ENCODE peak calls at places on chromosomes 4 and X, in four cellular contexts. One of them, this sample, is unnamed.

GRCh38 chrX:116526010-116526409 is 63.2 kb upstream of the CT83 start:
- DNase-seq in aorta: no peak
- DNase-seq in breast epithelium: no peak
- DNase-seq in spleen: no peak
- DNase-seq in this sample: no peak

GRCh38 chr4:179040259-179040658 is 1598.0 kb upstream of the AGA start:
- DNase-seq in breast epithelium: no peak
- DNase-seq in spleen: no peak
- DNase-seq in aorta: no peak
- DNase-seq in this sample: no peak

GRCh38 chr4:113050361-113050760 is 908 bp downstream of the ANK2 start:
- DNase-seq in spleen: no peak
- DNase-seq in aorta: no peak
- DNase-seq in breast epithelium: no peak
- DNase-seq in this sample: no peak

GRCh38 chr4:20456416-20456815 is 204.7 kb downstream of the SLIT2 start:
- DNase-seq in breast epithelium: no peak
- DNase-seq in spleen: no peak
- DNase-seq in aorta: no peak
- DNase-seq in this sample: no peak

GRCh38 chr4:139704915-139705485 is 39.4 kb downstream of the MGST2 start:
- DNase-seq in breast epithelium: no peak
- DNase-seq in spleen: no peak
- DNase-seq in aorta: no peak
- DNase-seq in this sample: no peak

GRCh38 chrX:130295519-130296314 is 27.0 kb upstream of the ZNF280C start:
- DNase-seq in spleen: no peak
- DNase-seq in breast epithelium: no peak
- DNase-seq in aorta: no peak
- DNase-seq in this sample: no peak

GRCh38 chr4:40669504-40669903 is 39.8 kb upstream of the RBM47 start:
- DNase-seq in aorta: no peak
- DNase-seq in breast epithelium: no peak
- DNase-seq in spleen: no peak
- DNase-seq in this sample: no peak

GRCh38 chr4:113901994-113902787 is 77.3 kb downstream of the ARSJ start:
- DNase-seq in spleen: peak; percentile 78
- DNase-seq in breast epithelium: peak; percentile 63
- DNase-seq in aorta: no peak
- DNase-seq in this sample: peak; percentile 80

GRCh38 chr4:118765399-118765798 is 70.5 kb downstream of the SEC24D start:
- DNase-seq in spleen: no peak
- DNase-seq in aorta: no peak
- DNase-seq in breast epithelium: no peak
- DNase-seq in this sample: no peak

GRCh38 chr4:173259310-173259709 is 74.8 kb downstream of the HMGB2 start:
- DNase-seq in spleen: no peak
- DNase-seq in aorta: no peak
- DNase-seq in breast epithelium: no peak
- DNase-seq in this sample: no peak

GRCh38 chrX:135087867-135088266 is 32.5 kb downstream of the ETDB start:
- DNase-seq in spleen: no peak
- DNase-seq in aorta: no peak
- DNase-seq in breast epithelium: no peak
- DNase-seq in this sample: no peak

GRCh38 chr4:161585011-161585410 is 578.8 kb downstream of the FSTL5 start:
- DNase-seq in aorta: no peak
- DNase-seq in spleen: no peak
- DNase-seq in breast epithelium: no peak
- DNase-seq in this sample: no peak

GRCh38 chr4:4607336-4608213 is 65.7 kb upstream of the STX18 start:
- DNase-seq in breast epithelium: no peak
- DNase-seq in spleen: no peak
- DNase-seq in aorta: no peak
- DNase-seq in this sample: no peak

GRCh38 chrX:115023139-115023538 is 5.7 kb upstream of the IL13RA2 start:
- DNase-seq in aorta: no peak
- DNase-seq in spleen: no peak
- DNase-seq in breast epithelium: no peak
- DNase-seq in this sample: no peak

GRCh38 chr4:99679204-99679603 is 21.6 kb upstream of the C4orf54 start:
- DNase-seq in breast epithelium: no peak
- DNase-seq in spleen: no peak
- DNase-seq in aorta: no peak
- DNase-seq in this sample: no peak

GRCh38 chr4:137430171-137430570 is 102.1 kb downstream of the PCDH18 start:
- DNase-seq in aorta: no peak
- DNase-seq in spleen: no peak
- DNase-seq in breast epithelium: no peak
- DNase-seq in this sample: no peak

GRCh38 chr4:158610790-158611189 is 60.9 kb downstream of the C4orf46 start:
- DNase-seq in spleen: no peak
- DNase-seq in breast epithelium: no peak
- DNase-seq in aorta: no peak
- DNase-seq in this sample: no peak

GRCh38 chrX:10110984-10111363 is 45.8 kb upstream of the CLCN4 start:
- DNase-seq in breast epithelium: no peak
- DNase-seq in aorta: no peak
- DNase-seq in spleen: no peak
- DNase-seq in this sample: no peak

GRCh38 chrX:41558531-41558930 is 111.4 kb downstream of the NYX start:
- DNase-seq in breast epithelium: no peak
- DNase-seq in spleen: no peak
- DNase-seq in aorta: no peak
- DNase-seq in this sample: no peak

GRCh38 chrX:46967547-46967946 is 55.3 kb downstream of the JADE3 start:
- DNase-seq in breast epithelium: no peak
- DNase-seq in spleen: no peak
- DNase-seq in aorta: no peak
- DNase-seq in this sample: no peak

GRCh38 chrX:40172169-40172979 is 74.6 kb upstream of the BCOR start:
- DNase-seq in breast epithelium: peak; percentile 68
- DNase-seq in spleen: peak; percentile 89
- DNase-seq in aorta: peak; percentile 84
- DNase-seq in this sample: peak; percentile 75

GRCh38 chrX:69314436-69315348 is 149.4 kb upstream of the PJA1 start:
- DNase-seq in aorta: no peak
- DNase-seq in spleen: peak; percentile 62
- DNase-seq in breast epithelium: no peak
- DNase-seq in this sample: no peak

GRCh38 chr4:3368841-3369760 is 72.7 kb upstream of the HGFAC start:
- DNase-seq in breast epithelium: no peak
- DNase-seq in spleen: no peak
- DNase-seq in aorta: no peak
- DNase-seq in this sample: no peak

GRCh38 chr4:69524708-69525107 is 29.0 kb upstream of the UGT2B4 start:
- DNase-seq in breast epithelium: no peak
- DNase-seq in spleen: no peak
- DNase-seq in aorta: no peak
- DNase-seq in this sample: no peak

GRCh38 chr4:66991521-66991920 is 553.8 kb downstream of the CENPC start:
- DNase-seq in spleen: no peak
- DNase-seq in aorta: no peak
- DNase-seq in breast epithelium: no peak
- DNase-seq in this sample: no peak

GRCh38 chr4:184506527-184507121 is 32.3 kb upstream of the IRF2 start:
- DNase-seq in breast epithelium: no peak
- DNase-seq in spleen: peak; percentile 89
- DNase-seq in aorta: peak; percentile 60
- DNase-seq in this sample: no peak

GRCh38 chr4:44121210-44121609 is 327.4 kb downstream of the KCTD8 start:
- DNase-seq in spleen: no peak
- DNase-seq in aorta: no peak
- DNase-seq in breast epithelium: no peak
- DNase-seq in this sample: no peak

GRCh38 chrX:137823257-137823656 is 257.3 kb downstream of the ZIC3 start:
- DNase-seq in spleen: no peak
- DNase-seq in breast epithelium: no peak
- DNase-seq in aorta: no peak
- DNase-seq in this sample: no peak

DNA sequence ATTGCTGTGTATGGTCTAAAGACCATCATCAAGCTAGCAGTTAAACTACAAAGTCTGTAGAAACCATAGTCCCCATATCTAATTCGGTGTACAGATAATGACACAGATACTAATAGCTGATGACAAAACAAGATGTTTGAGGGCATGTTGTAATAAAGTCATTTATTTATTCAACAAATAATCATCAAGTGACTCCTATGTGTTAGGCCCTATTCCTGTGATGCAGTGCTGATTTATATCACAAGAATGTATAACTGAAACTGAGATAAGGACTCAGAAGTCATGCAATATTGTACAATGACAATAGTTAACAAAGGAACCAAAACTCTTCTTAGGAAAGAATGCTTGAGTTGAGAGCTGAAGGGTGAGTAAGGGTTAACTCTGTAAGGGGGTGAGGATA is 315.0 kb upstream of the NR3C2 start:
- DNase-seq in aorta: no peak
- DNase-seq in spleen: no peak
- DNase-seq in breast epithelium: no peak
- DNase-seq in this sample: no peak
- H3K9me3 ChIP-seq in aorta: peaks cover 1% of the 10 kb centered on the region
- H3K9me3 ChIP-seq in spleen: peaks cover 23% of the 10 kb centered on the region
- H3K9me3 ChIP-seq in breast epithelium: peaks cover 17% of the 10 kb centered on the region
- H3K9me3 ChIP-seq in this sample: no peaks in the 10 kb centered on the region

DNA sequence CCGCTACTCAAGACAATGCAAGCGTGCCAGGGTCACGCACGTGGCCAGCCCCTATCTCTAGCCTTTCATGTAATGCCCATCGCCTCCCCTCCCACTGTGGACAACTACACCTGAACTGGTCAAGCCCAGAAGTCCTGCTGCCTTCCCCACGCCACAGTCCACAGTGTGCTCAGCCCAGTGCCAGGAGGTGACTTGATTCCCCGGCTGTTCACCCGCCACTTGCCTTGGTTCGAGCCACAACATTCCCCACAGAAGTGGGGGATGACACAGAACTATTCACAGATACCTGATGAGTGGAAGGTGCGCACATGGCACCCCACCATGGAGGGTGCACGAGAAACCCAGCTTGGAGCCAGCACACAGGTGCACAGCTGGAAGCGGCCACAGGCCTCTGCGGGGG is 6.8 kb downstream of the ARHGAP4 start:
- DNase-seq in spleen: no peak
- DNase-seq in aorta: no peak
- DNase-seq in breast epithelium: no peak
- DNase-seq in this sample: no peak
- H3K9me3 ChIP-seq in spleen: no peaks in the 10 kb centered on the region
- H3K9me3 ChIP-seq in aorta: no peaks in the 10 kb centered on the region
- H3K9me3 ChIP-seq in breast epithelium: no peaks in the 10 kb centered on the region
- H3K9me3 ChIP-seq in this sample: no peaks in the 10 kb centered on the region

DNA sequence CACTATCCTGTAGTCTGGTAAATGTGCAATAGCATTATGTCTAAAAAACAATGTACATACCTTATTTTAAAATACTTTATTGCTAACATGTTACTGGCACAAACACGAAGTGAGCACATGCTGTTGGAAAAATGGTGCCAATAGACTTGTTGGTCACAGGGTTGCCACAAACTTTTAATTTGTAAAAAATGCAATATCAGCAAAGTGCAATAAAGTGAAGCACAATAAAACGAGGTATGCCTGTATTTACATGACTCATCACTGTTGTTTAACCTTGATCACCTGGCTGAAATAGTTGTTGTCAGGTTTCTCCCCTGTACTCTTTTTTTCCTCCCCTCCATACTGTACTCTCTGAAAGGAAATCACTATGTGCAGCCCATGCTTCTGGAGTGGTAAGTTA is 56.5 kb downstream of the KLF8 start:
- DNase-seq in aorta: no peak
- DNase-seq in spleen: no peak
- DNase-seq in breast epithelium: no peak
- DNase-seq in this sample: no peak
- H3K9me3 ChIP-seq in aorta: no peaks in the 10 kb centered on the region
- H3K9me3 ChIP-seq in spleen: no peaks in the 10 kb centered on the region
- H3K9me3 ChIP-seq in breast epithelium: peaks cover 23% of the 10 kb centered on the region
- H3K9me3 ChIP-seq in this sample: no peaks in the 10 kb centered on the region

DNA sequence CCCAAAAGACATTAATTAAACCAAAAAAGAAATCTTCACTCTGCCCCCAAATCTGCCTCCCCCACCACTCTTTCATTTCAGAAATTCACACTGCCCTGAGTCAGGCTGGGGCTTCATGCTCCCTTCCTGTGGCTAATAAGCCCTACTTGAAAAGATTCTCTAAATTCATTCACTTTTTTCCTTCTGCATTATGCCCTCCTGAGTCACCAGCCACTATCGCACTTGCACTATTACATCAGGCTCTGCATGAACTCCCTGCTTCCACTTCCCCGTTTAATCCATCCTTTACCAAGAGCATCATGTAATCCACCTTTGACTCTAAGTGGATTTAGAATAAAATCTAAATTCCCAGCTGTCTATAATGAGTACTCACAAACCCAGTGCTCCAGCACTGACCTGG is 295.4 kb upstream of the KLF3 start:
- DNase-seq in spleen: no peak
- DNase-seq in breast epithelium: no peak
- DNase-seq in aorta: no peak
- DNase-seq in this sample: no peak
- H3K9me3 ChIP-seq in spleen: no peaks in the 10 kb centered on the region
- H3K9me3 ChIP-seq in breast epithelium: no peaks in the 10 kb centered on the region
- H3K9me3 ChIP-seq in aorta: no peaks in the 10 kb centered on the region
- H3K9me3 ChIP-seq in this sample: no peaks in the 10 kb centered on the region